ENCODE peak calls at places on chromosome 2, in four cellular contexts. One of them, this sample, is unnamed.

GRCh38 chr2:207385903-207386302 is 143.9 kb upstream of the CREB1 start:
- DNase-seq in K562: no peak
- DNase-seq in H1: no peak
- DNase-seq in HepG2: no peak
- DNase-seq in this sample: peak; percentile 68

GRCh38 chr2:75100691-75101236 is 98.6 kb downstream of the TACR1 start:
- DNase-seq in K562: no peak
- DNase-seq in H1: no peak
- DNase-seq in HepG2: no peak
- DNase-seq in this sample: no peak

GRCh38 chr2:157751462-157752058 is 122.9 kb upstream of the ACVR1C start:
- DNase-seq in K562: peak; percentile 26
- DNase-seq in H1: peak; percentile 76
- DNase-seq in HepG2: peak; percentile 22
- DNase-seq in this sample: no peak

GRCh38 chr2:19282305-19282704 is 76.1 kb downstream of the OSR1 start:
- DNase-seq in K562: no peak
- DNase-seq in H1: no peak
- DNase-seq in HepG2: no peak
- DNase-seq in this sample: no peak

GRCh38 chr2:203799905-203800304 is 67.7 kb upstream of the CTLA4 start:
- DNase-seq in K562: no peak
- DNase-seq in H1: no peak
- DNase-seq in HepG2: no peak
- DNase-seq in this sample: no peak

GRCh38 chr2:160736629-160737028 is 243.0 kb upstream of the RBMS1 start:
- DNase-seq in K562: no peak
- DNase-seq in H1: no peak
- DNase-seq in HepG2: no peak
- DNase-seq in this sample: peak; percentile 64

GRCh38 chr2:207939342-207940108 is 85.8 kb downstream of the PLEKHM3 start:
- DNase-seq in K562: no peak
- DNase-seq in H1: no peak
- DNase-seq in HepG2: no peak
- DNase-seq in this sample: no peak

GRCh38 chr2:239360008-239360407 is 40.8 kb downstream of the HDAC4 start:
- DNase-seq in K562: no peak
- DNase-seq in H1: no peak
- DNase-seq in HepG2: no peak
- DNase-seq in this sample: no peak

GRCh38 chr2:19033240-19033639 is 325.2 kb downstream of the OSR1 start:
- DNase-seq in K562: no peak
- DNase-seq in H1: no peak
- DNase-seq in HepG2: no peak
- DNase-seq in this sample: no peak

GRCh38 chr2:172970660-172971059 is 105.0 kb upstream of the MAP3K20 start:
- DNase-seq in K562: no peak
- DNase-seq in H1: no peak
- DNase-seq in HepG2: no peak
- DNase-seq in this sample: peak; percentile 37

GRCh38 chr2:217124050-217124449 is 264.2 kb upstream of the TNP1 start:
- DNase-seq in K562: no peak
- DNase-seq in H1: no peak
- DNase-seq in HepG2: no peak
- DNase-seq in this sample: no peak
- TF ChIP-seq JUN in K562: no peak
- TF ChIP-seq JUN in H1: no peak
- TF ChIP-seq JUN in HepG2: no peak
- TF ChIP-seq JUN in this sample: no peak

DNA sequence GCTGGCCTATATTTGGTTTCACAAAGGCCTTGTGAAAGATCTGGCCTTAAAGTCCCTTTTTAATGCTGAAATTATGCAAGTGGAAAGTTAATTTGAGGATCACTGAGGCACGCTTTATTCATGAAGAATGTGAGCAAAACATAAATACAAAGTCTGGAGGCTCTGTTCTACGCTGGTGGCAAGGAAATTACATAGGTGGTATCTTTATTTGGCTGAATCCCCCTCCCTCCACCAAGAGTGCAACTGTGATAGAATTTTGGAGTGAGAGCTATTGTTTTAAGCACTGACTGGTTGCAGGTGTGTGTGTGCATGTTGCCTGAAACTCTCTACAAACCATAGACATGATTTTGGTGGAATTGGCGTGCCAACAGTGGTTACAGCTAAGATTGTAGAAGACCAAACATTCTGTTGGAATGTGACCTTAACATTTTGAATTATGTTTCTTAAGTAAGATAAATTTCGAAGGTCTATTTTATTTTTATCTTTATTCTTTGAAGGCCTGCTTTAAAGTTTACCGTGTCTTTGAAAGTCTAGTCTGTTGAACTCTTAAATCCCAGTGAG is 114.3 kb downstream of the SPTBN1 start:
- DNase-seq in K562: no peak
- DNase-seq in H1: no peak
- DNase-seq in HepG2: no peak
- DNase-seq in this sample: no peak
- H3K4me3 ChIP-seq in K562: no peak overlapping the region
- H3K4me3 ChIP-seq in H1: no peak overlapping the region
- H3K4me3 ChIP-seq in HepG2: peak overlapping the region; percentile 20
- H3K4me3 ChIP-seq in this sample: no peak overlapping the region

GRCh38 chr2:40760071-40760666 is 308.3 kb upstream of the SLC8A1 start:
- DNase-seq in K562: peak; percentile 4
- DNase-seq in H1: peak; percentile 56
- DNase-seq in HepG2: peak; percentile 35
- DNase-seq in this sample: peak; percentile 45

GRCh38 chr2:40754912-40755311 is 303.0 kb upstream of the SLC8A1 start:
- DNase-seq in K562: no peak
- DNase-seq in H1: no peak
- DNase-seq in HepG2: no peak
- DNase-seq in this sample: no peak

DNA sequence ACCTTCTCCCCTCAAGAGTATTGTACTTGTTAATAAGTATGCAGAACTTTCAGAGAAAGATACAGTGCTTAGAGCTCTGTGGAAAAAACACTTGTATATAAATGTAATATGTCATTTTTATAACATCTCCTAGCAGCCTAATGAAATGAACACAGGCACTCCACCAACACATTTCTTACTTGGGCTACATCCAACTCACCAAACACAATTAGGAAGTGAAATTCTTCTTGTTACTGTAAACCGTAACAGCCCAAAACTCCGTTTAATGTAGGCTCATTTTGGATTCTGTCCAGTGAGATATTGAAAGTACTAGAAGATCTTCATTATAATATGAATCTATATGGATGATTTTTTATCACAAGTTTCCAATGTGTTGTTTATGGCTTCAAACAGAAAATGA is 306.9 kb upstream of the SLC8A1 start:
- DNase-seq in K562: no peak
- DNase-seq in H1: no peak
- DNase-seq in HepG2: no peak
- DNase-seq in this sample: peak; percentile 31
- H3K9ac ChIP-seq in K562: no peak overlapping the region
- H3K9ac ChIP-seq in H1: no peak overlapping the region
- H3K9ac ChIP-seq in HepG2: no peak overlapping the region
- H3K9ac ChIP-seq in this sample: no peak overlapping the region

GRCh38 chr2:62330959-62331358 is 135.0 kb downstream of the B3GNT2 start:
- DNase-seq in K562: no peak
- DNase-seq in H1: no peak
- DNase-seq in HepG2: no peak
- DNase-seq in this sample: no peak
- TF ChIP-seq JUN in K562: no peak
- TF ChIP-seq JUN in H1: no peak
- TF ChIP-seq JUN in HepG2: no peak
- TF ChIP-seq JUN in this sample: no peak

GRCh38 chr2:169714699-169715098 is 18.9 kb upstream of the KLHL23 start:
- DNase-seq in K562: no peak
- DNase-seq in H1: no peak
- DNase-seq in HepG2: no peak
- DNase-seq in this sample: no peak

GRCh38 chr2:169717691-169718063 is 16.0 kb upstream of the KLHL23 start:
- DNase-seq in K562: no peak
- DNase-seq in H1: no peak
- DNase-seq in HepG2: no peak
- DNase-seq in this sample: no peak

GRCh38 chr2:169716229-169716886 is 17.3 kb upstream of the KLHL23 start:
- DNase-seq in K562: peak; percentile 48
- DNase-seq in H1: no peak
- DNase-seq in HepG2: no peak
- DNase-seq in this sample: peak; percentile 26

GRCh38 chr2:169716938-169717690 is 16.5 kb upstream of the KLHL23 start:
- DNase-seq in K562: no peak
- DNase-seq in H1: no peak
- DNase-seq in HepG2: peak; percentile 95
- DNase-seq in this sample: peak; percentile 94

GRCh38 chr2:169715379-169716228 is 18.0 kb upstream of the KLHL23 start:
- DNase-seq in K562: peak; percentile 29
- DNase-seq in H1: no peak
- DNase-seq in HepG2: peak; percentile 98
- DNase-seq in this sample: peak; percentile 58
- H3K4me3 ChIP-seq in K562: peak overlapping the region; percentile 29
- H3K4me3 ChIP-seq in H1: no peak overlapping the region
- H3K4me3 ChIP-seq in HepG2: peak overlapping the region; percentile 51
- H3K4me3 ChIP-seq in this sample: no peak overlapping the region

GRCh38 chr2:61017556-61018318 is at the start of the genes PEX13 and PUS10:
- DNase-seq in K562: peak; percentile 80
- DNase-seq in H1: peak; percentile 91
- DNase-seq in HepG2: peak; percentile 99
- DNase-seq in this sample: peak; percentile 89

GRCh38 chr2:61016392-61017002 is 1.0 kb upstream of the PEX13 start:
- DNase-seq in K562: no peak
- DNase-seq in H1: no peak
- DNase-seq in HepG2: peak; percentile 46
- DNase-seq in this sample: peak; percentile 1

GRCh38 chr2:61014805-61015204 is 2.7 kb upstream of the PEX13 start:
- DNase-seq in K562: no peak
- DNase-seq in H1: no peak
- DNase-seq in HepG2: no peak
- DNase-seq in this sample: no peak

GRCh38 chr2:61017003-61017555 is 441 bp upstream of the PEX13 start:
- DNase-seq in K562: peak; percentile 79
- DNase-seq in H1: peak; percentile 88
- DNase-seq in HepG2: peak; percentile 55
- DNase-seq in this sample: no peak

DNA sequence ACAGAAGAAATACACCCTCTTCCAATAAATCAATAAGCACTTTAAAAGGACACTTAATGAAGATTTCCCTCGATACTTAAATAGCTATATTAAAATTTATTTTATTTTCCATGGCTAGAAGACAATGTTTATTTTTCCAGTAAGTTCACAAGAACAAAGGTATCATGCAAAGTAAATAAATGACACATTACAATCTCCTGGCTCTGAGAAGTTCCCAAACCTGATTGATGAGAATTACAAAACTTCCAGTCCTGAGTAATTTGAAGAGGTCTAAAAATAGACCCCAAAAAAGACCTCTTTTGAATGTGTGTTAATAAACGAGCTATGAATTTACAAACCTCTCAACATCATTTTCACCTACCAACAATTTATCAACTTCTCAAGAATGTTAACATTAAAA is 1.5 kb upstream of the PEX13 start:
- DNase-seq in K562: no peak
- DNase-seq in H1: no peak
- DNase-seq in HepG2: peak; percentile 47
- DNase-seq in this sample: no peak
- H3K9ac ChIP-seq in K562: peak overlapping the region; percentile 97
- H3K9ac ChIP-seq in H1: no peak overlapping the region
- H3K9ac ChIP-seq in HepG2: peak overlapping the region; percentile 97
- H3K9ac ChIP-seq in this sample: peak overlapping the region; percentile 69